ENCODE peak calls at places on chromosomes 12 and 14, in nine cellular contexts. T is body of pancreas, L is breast epithelium, R is gastrocnemius medialis, F is Peyer's patch, N is right lobe of liver, J is IMR-90, Z is NB4, V is A549. K is an unnamed sample.

GRCh38 chr14:54866588-54866987 is 36.0 kb downstream of the GCH1 start:
- DNase-seq in Z (peak), V (no peak), R (no peak), N (no peak), F (no peak), T (no peak), J (peak), L (no peak), K (no peak)

GRCh38 chr12:1083888-1084262 is 92.9 kb downstream of the ERC1 start:
- DNase-seq in F (no peak), V (no peak), R (no peak), Z (peak), L (no peak), J (peak), N (no peak), T (peak), K (no peak)

GRCh38 chr12:4562034-4562657 is at the start of gene DYRK4:
- DNase-seq in Z (no peak), L (peak), V (no peak), F (no peak), T (peak), J (peak), R (peak), N (peak), K (peak)

GRCh38 chr12:29148065-29148957 is 767 bp upstream of the FAR2 start:
- DNase-seq in L (no peak), Z (peak), V (peak), R (peak), F (no peak), T (no peak), N (peak), J (no peak), K (peak)

GRCh38 chr14:65850429-65851145 is 438.1 kb downstream of the FUT8 start:
- DNase-seq in N (no peak), R (no peak), T (no peak), J (no peak), Z (no peak), L (no peak), V (no peak), F (peak), K (peak)

GRCh38 chr12:6767301-6767591 is 1.1 kb downstream of the PTMS start:
- DNase-seq in N (no peak), F (no peak), V (no peak), R (no peak), T (no peak), L (no peak), J (no peak), Z (no peak), K (no peak)

GRCh38 chr14:59215353-59215752 is 26.9 kb downstream of the DAAM1 start:
- DNase-seq in T (peak), J (peak), F (no peak), Z (no peak), L (peak), N (peak), V (no peak), R (peak), K (peak)

GRCh38 chr14:64952598-64953309 is 10.2 kb upstream of the GPX2 start:
- DNase-seq in Z (peak), J (no peak), V (no peak), N (no peak), R (no peak), L (no peak), F (no peak), T (no peak), K (no peak)

GRCh38 chr12:19970116-19970515 is 398.2 kb upstream of the PDE3A start:
- DNase-seq in N (no peak), T (no peak), L (no peak), Z (no peak), F (no peak), J (peak), V (no peak), R (no peak), K (no peak)

GRCh38 chr12:2339022-2339431 is 286.2 kb downstream of the CACNA1C start:
- DNase-seq in J (peak), L (no peak), F (no peak), T (no peak), R (no peak), N (no peak), Z (no peak), V (no peak), K (no peak)

GRCh38 chr12:104055686-104056388 is 5.8 kb upstream of the GLT8D2 start:
- DNase-seq in J (peak), N (peak), L (no peak), V (no peak), F (no peak), T (peak), Z (no peak), R (peak), K (no peak)

GRCh38 chr12:19066471-19067001 is 63.0 kb upstream of the PLEKHA5 start:
- DNase-seq in F (no peak), J (no peak), R (no peak), L (no peak), Z (no peak), N (no peak), T (peak), V (no peak), K (no peak)

GRCh38 chr12:49462103-49462739 is 76.6 kb upstream of the KCNH3 start:
- DNase-seq in J (no peak), T (no peak), Z (no peak), R (no peak), F (no peak), V (no peak), N (peak), L (no peak), K (no peak)

GRCh38 chr12:64744422-64745258 is 14.6 kb downstream of the GNS start:
- DNase-seq in Z (no peak), F (no peak), L (no peak), N (no peak), R (no peak), V (peak), J (peak), T (no peak), K (no peak)

GRCh38 chr14:75198291-75198933 is 22.0 kb upstream of the TMED10 start:
- DNase-seq in J (no peak), Z (no peak), L (no peak), R (no peak), N (no peak), V (no peak), F (no peak), T (peak), K (no peak)

GRCh38 chr12:31005256-31005943 is 68.3 kb upstream of the DDX11 start:
- DNase-seq in Z (no peak), V (no peak), R (no peak), N (peak), J (no peak), L (no peak), T (no peak), F (no peak), K (peak)

GRCh38 chr12:89333564-89334252 is 18.6 kb downstream of the DUSP6 start:
- DNase-seq in T (peak), Z (peak), V (no peak), R (peak), J (no peak), N (no peak), L (no peak), F (no peak), K (no peak)

GRCh38 chr12:75953312-75953906 is 78.2 kb downstream of the PHLDA1 start:
- DNase-seq in N (no peak), F (no peak), V (peak), Z (no peak), J (peak), T (no peak), L (no peak), R (no peak), K (no peak)

GRCh38 chr14:100281286-100282082 is 24.8 kb downstream of the SLC25A29 start:
- DNase-seq in R (no peak), T (no peak), N (no peak), J (no peak), F (no peak), V (no peak), L (peak), Z (no peak), K (no peak)

GRCh38 chr12:108237272-108237671 is 101.8 kb downstream of the CMKLR1 start:
- DNase-seq in Z (peak), R (no peak), T (no peak), V (no peak), F (no peak), J (no peak), L (no peak), N (no peak), K (peak)

GRCh38 chr14:99769123-99769522 is 24.1 kb upstream of the EML1 start:
- DNase-seq in T (no peak), R (no peak), J (no peak), F (no peak), N (peak), L (no peak), Z (no peak), V (no peak), K (no peak)

GRCh38 chr14:65637780-65638179 is 225.2 kb downstream of the FUT8 start:
- DNase-seq in N (no peak), V (no peak), T (no peak), R (no peak), J (peak), Z (peak), F (peak), L (no peak), K (no peak)

GRCh38 chr12:31323466-31324115 is 2.4 kb downstream of the SINHCAF start:
- DNase-seq in J (no peak), F (peak), T (no peak), V (peak), N (peak), Z (peak), R (no peak), L (peak), K (peak)

GRCh38 chr12:67915335-67915851 is 73.9 kb upstream of the IFNG-AS1 start:
- DNase-seq in Z (no peak), R (no peak), V (no peak), T (no peak), J (no peak), F (no peak), L (no peak), N (no peak), K (no peak)

DNA sequence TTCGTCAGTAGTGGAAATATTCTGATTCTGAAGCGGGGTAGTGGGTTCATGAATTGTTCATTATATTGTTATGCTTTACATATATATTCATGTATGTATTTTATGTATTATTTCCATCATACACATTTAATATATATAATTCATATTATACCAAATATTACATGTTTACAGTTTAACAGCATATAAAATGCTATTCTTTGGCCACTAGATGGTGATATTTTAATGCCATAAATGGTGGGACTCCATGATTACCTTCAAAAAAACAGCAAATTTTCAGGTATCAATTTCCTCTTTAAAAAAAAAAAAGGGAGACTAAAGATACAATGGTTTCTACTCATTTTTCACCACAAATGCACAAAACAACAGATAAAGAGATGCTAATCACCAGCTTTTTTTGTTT is 41.0 kb downstream of the BDKRB1 start:
- DNase-seq in J (peak), N (no peak), F (no peak), Z (peak), L (no peak), T (no peak), V (no peak), R (no peak), K (no peak)
- TF ChIP-seq CTCF in J (peak), N (peak), F (peak), Z (no peak), L (no peak), T (peak), V (peak), R (no peak), K (no peak)

GRCh38 chr14:105850853-105851581 is 324.6 kb downstream of the TMEM121 start:
- DNase-seq in N (no peak), Z (no peak), R (no peak), V (no peak), L (no peak), J (no peak), T (no peak), F (no peak), K (peak)
- TF ChIP-seq POLR2A in N (no peak), Z (no peak), R (no peak), V (no peak), L (no peak), J (no peak), T (no peak), F (no peak), K (no peak)

GRCh38 chr14:92666251-92666650 is 82.2 kb downstream of the LGMN start:
- DNase-seq in F (no peak), N (no peak), V (no peak), L (no peak), T (no peak), R (no peak), J (no peak), Z (no peak), K (no peak)

GRCh38 chr14:92673601-92674000 is 74.8 kb downstream of the LGMN start:
- DNase-seq in V (no peak), T (no peak), F (no peak), J (no peak), N (peak), R (no peak), L (no peak), Z (no peak), K (no peak)

GRCh38 chr14:92668266-92668973 is 80.0 kb downstream of the LGMN start:
- DNase-seq in R (no peak), J (no peak), T (no peak), F (no peak), L (no peak), Z (no peak), N (peak), V (no peak), K (no peak)

GRCh38 chr14:92670967-92671366 is 77.5 kb downstream of the LGMN start:
- DNase-seq in T (no peak), Z (no peak), V (no peak), N (peak), L (no peak), R (no peak), F (no peak), J (peak), K (no peak)

GRCh38 chr14:92670177-92670576 is 78.2 kb downstream of the LGMN start:
- DNase-seq in F (no peak), L (no peak), T (no peak), R (no peak), N (peak), Z (peak), J (peak), V (no peak), K (no peak)
- TF ChIP-seq CTCF in F (peak), L (no peak), T (no peak), R (no peak), N (no peak), Z (no peak), J (no peak), V (no peak), K (no peak)

DNA sequence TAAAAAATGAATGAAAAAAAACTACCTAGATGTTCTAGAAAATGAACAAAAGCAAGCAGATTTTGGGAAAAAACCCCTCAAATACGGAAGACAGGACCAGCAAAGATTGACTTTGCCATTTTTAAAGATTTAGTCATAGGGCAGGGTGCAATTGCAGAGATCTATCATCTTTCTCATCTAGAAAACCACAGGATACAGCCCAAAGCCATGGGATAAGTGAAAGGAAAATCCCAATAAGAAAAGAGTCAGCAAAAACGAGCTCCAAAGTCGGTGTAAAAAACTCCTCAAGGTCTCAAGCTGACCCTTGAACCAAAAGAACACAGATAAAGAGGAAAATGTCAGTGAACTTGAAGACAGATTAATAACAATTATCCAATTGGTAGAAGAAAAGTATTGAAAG is 28.0 kb downstream of the CEP290 start:
- DNase-seq in R (no peak), Z (no peak), N (no peak), L (no peak), J (peak), T (no peak), F (no peak), V (no peak), K (no peak)
- TF ChIP-seq POLR2A in R (no peak), Z (no peak), N (no peak), L (no peak), J (no peak), T (no peak), F (no peak), V (no peak), K (no peak)

K was measured in lower leg skin.